ENCODE peak calls at places on chromosome 19, in four cellular contexts. T is GM23248, A is GM23338, J is MM.1S. L is an unnamed sample. For H3K4me1 and H3K9me2, the result is how much of the 10 kb centered on the place peaks cover.

GRCh38 chr19:2180881-2181617 is 17.3 kb downstream of the DOT1L start:
- DNase-seq in T (no peak), A (no peak), J (no peak), L (no peak)

GRCh38 chr19:8511573-8512101 is 2.3 kb downstream of the ZNF414 start:
- DNase-seq in T (no peak), A (no peak), J (no peak), L (no peak)

GRCh38 chr19:29367701-29368306 is 154.9 kb upstream of the UQCRFS1 start:
- DNase-seq in T (no peak), A (peak), J (no peak), L (no peak)

GRCh38 chr19:13968999-13969398 is 16.7 kb downstream of the DCAF15 start:
- DNase-seq in T (no peak), A (no peak), J (no peak), L (no peak)

GRCh38 chr19:5717215-5717614 is 2.7 kb downstream of the LONP1 start:
- DNase-seq in T (no peak), A (no peak), J (no peak), L (no peak)

GRCh38 chr19:33797821-33798633 is 1.4 kb downstream of the KCTD15 start:
- DNase-seq in T (peak), A (peak), J (no peak), L (no peak)

GRCh38 chr19:54189020-54189667 is at the start of gene MBOAT7:
- DNase-seq in T (no peak), A (no peak), J (peak), L (no peak)

GRCh38 chr19:41863209-41863931 is 3.3 kb downstream of the RPS19 start:
- DNase-seq in T (no peak), A (no peak), J (no peak), L (no peak)

GRCh38 chr19:35986664-35987570 is 8.1 kb upstream of the SDHAF1 start:
- DNase-seq in T (peak), A (peak), J (no peak), L (no peak)

GRCh38 chr19:29326849-29327840 is 114.2 kb upstream of the UQCRFS1 start:
- DNase-seq in T (no peak), A (peak), J (no peak), L (no peak)

GRCh38 chr19:35736913-35737886 is 5.1 kb downstream of the IGFLR1 start:
- DNase-seq in T (peak), A (no peak), J (no peak), L (no peak)

GRCh38 chr19:30344446-30345425 is 27.4 kb upstream of the ZNF536 start:
- DNase-seq in T (peak), A (no peak), J (no peak), L (no peak)

GRCh38 chr19:35224681-35225604 is 3.6 kb downstream of the FAM187B start:
- DNase-seq in T (no peak), A (peak), J (no peak), L (no peak)

GRCh38 chr19:47319923-47320871 is 10.5 kb downstream of the C5AR1 start:
- DNase-seq in T (no peak), A (no peak), J (no peak), L (no peak)

GRCh38 chr19:50896591-50897190 is 14.5 kb downstream of the KLK4 start:
- DNase-seq in T (peak), A (no peak), J (no peak), L (peak)

GRCh38 chr19:45173816-45174215 is 4.2 kb downstream of the TRAPPC6A start:
- DNase-seq in T (peak), A (no peak), J (no peak), L (no peak)

GRCh38 chr19:21202865-21203494 is 61.1 kb downstream of the ZNF431 start:
- DNase-seq in T (peak), A (peak), J (peak), L (peak)

GRCh38 chr19:38105574-38105973 is 118.4 kb downstream of the DPF1 start:
- DNase-seq in T (no peak), A (no peak), J (no peak), L (no peak)

GRCh38 chr19:30799854-30800755 is 427.9 kb downstream of the ZNF536 start:
- DNase-seq in T (peak), A (peak), J (peak), L (no peak)

GRCh38 chr19:51375504-51376221 is 3.2 kb upstream of the NKG7 start:
- DNase-seq in T (no peak), A (no peak), J (no peak), L (no peak)

GRCh38 chr19:44759083-44759804 is 10.7 kb downstream of the BCL3 start:
- DNase-seq in T (no peak), A (no peak), J (no peak), L (no peak)

GRCh38 chr19:5392476-5392875 is 51.9 kb upstream of the PTPRS start:
- DNase-seq in T (no peak), A (no peak), J (no peak), L (no peak)

GRCh38 chr19:58394821-58395219 is 636 bp upstream of the RNF225 start:
- DNase-seq in T (no peak), A (no peak), J (no peak), L (peak)

GRCh38 chr19:23116802-23117571 is at the start of gene ZNF730:
- DNase-seq in T (peak), A (peak), J (peak), L (no peak)

GRCh38 chr19:15291089-15291488 is 41.2 kb downstream of the BRD4 start:
- DNase-seq in T (peak), A (no peak), J (no peak), L (no peak)

GRCh38 chr19:53621885-53622710 is 9.7 kb upstream of the DPRX start:
- DNase-seq in T (no peak), A (no peak), J (no peak), L (no peak)

GRCh38 chr19:12647490-12648071 is 19.0 kb downstream of the MAN2B1 start:
- DNase-seq in T (peak), A (peak), J (no peak), L (no peak)

GRCh38 chr19:6109947-6110346 is 353 bp downstream of the RFX2 start:
- DNase-seq in T (peak), A (peak), J (no peak), L (no peak)

GRCh38 chr19:2049741-2050348 is 1.2 kb downstream of the MKNK2 start:
- DNase-seq in T (peak), A (peak), J (peak), L (peak)

GRCh38 chr19:12867120-12868099 is 13.8 kb downstream of the DNASE2 start:
- DNase-seq in T (peak), A (peak), J (no peak), L (peak)

GRCh38 chr19:34985249-34986022 is 14.7 kb upstream of the GRAMD1A start:
- DNase-seq in T (peak), A (peak), J (no peak), L (no peak)

DNA sequence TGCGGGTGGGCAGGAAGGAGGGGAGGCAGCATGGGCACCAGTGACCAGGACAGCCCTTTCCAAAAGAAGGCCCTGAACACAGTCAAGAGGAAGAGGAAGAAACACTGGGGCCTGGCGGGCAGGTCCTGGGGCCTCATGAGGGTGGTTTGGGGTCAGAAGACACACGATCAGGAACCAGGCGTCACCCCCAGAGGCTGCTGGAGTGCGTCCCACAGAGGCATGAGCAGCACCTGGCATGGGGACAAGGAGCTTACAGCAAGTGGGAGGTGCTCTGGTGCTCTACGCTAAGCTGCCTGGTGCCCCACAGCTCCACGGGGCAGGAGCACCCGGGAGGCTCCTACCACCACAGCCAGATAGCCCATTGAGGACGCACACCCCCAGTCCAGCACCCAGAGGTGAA is 20.0 kb downstream of the ELL start:
- DNase-seq in T (no peak), A (no peak), J (no peak), L (no peak)
- H3K4me3 ChIP-seq in T (no peak), A (no peak), J (no peak), L (no peak)

DNA sequence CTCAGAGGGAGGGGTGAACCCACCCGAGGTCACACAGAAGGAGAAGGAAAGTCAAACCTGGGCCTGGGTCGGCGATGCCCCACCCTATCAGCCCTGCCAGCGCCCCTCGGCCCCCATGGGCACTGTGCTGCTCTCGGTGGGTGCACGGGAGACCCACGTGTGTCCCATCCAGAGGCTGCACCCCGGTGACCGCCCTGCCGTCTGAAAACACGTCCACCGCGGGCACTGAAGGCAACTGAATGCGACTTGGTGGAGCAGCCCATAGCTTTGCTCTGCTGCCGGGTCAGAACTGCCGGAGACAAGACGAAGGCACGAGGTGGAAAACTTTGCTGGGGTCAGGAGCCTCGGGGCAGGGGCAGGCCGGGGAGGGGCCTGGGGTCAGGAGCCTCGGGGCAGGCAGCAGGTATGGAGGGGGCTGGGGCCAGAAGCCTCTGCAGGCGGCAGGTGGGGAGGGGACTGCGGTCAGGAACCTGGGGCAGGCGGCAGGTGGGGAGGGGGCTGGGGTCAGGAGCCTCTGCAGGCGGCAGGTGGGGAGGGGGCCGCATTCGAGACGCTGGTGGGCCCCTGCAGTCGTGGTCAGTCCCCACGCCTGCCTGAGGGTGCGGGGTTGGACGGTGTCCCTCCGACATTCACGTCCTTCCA is 30.5 kb downstream of the PIP5K1C start:
- DNase-seq in T (no peak), A (no peak), J (no peak), L (no peak)
- H3K4me1 ChIP-seq in T (under half), A (under half), J (under half), L (under half)

GRCh38 chr19:3601021-3601420 is 5.7 kb downstream of the TBXA2R start:
- DNase-seq in T (no peak), A (no peak), J (no peak), L (no peak)

GRCh38 chr19:3604227-3604986 is 2.3 kb downstream of the TBXA2R start:
- DNase-seq in T (no peak), A (no peak), J (no peak), L (no peak)

GRCh38 chr19:3605361-3605760 is 1.3 kb downstream of the TBXA2R start:
- DNase-seq in T (no peak), A (no peak), J (no peak), L (no peak)

GRCh38 chr19:3604987-3605343 is 1.7 kb downstream of the TBXA2R start:
- DNase-seq in T (no peak), A (no peak), J (no peak), L (no peak)

GRCh38 chr19:3603121-3603841 is 3.4 kb downstream of the TBXA2R start:
- DNase-seq in T (no peak), A (no peak), J (no peak), L (no peak)
- H3K9me2 ChIP-seq in T (under half), A (under half), J (under half), L (under half)

DNA sequence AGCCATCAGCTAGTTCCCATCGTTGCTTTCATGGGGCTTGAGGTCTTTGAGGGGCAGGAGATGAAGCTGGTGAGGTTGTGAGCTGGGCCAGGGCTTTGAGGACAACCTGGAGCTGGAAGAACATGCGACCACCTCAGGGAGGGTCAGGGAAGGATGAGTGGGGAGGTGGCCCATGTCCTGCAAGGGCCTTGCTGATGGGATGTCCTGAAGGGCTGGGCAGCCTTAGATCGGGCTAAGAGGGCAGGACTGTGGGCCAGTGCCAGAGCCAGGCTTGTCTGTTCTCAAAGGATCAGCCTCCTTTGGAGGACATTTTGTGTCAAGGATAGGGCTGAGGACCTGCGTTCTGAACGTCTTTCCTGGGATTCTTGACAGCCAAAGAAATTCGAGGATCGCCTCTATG is 10.5 kb downstream of the CYTH2 start:
- DNase-seq in T (no peak), A (peak), J (no peak), L (no peak)
- H3K4me3 ChIP-seq in T (peak), A (peak), J (no peak), L (no peak)

DNA sequence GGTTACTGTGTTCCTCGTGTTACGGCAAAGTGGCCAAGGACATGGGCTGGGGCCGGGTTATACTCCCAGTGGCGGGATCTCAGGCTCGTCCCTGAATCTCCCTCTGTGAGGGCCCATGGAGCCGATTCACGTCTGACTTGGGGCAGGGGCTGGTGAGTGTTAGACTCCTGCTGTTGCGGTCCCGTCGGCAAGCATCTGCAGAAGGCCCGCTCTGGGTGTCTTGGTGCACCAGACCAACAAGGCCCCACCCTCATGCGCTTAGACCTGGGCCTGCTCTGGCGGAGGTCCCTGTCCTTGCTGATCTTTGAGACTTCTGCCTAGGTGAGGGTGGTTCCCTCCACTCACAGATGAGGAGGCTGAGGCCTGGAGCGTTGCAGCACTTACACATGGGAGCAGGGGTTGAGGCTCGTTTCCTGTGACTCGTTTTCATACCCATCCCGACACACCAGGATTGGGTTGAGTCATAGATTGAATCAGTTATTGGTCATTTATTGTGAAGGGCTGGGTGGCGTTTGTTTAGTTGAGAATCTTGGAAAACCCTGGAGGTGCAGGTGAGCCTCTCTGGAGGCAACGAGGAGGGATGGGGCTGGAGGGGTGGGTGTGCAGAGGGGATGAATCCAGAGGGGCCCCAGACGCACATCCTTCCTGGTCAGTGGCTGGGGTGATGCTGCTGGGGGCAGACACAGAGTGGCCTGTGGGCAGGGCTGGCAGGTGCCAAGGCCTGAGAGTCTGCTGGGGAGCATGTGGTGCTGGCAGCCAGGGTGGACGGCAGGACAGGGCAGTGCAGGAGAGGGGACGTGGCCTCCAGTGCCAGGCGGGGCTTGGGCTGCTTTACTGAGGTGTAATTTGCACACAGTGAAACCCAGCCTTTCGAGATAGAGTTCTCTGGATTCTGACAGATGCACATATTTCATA is 4.6 kb downstream of the EPN1 start:
- DNase-seq in T (peak), A (no peak), J (no peak), L (no peak)
- H3K4me1 ChIP-seq in T (under half), A (under half), J (under half), L (under half)

GRCh38 chr19:821976-822773 is 420 bp upstream of the PLPPR3 start:
- DNase-seq in T (no peak), A (peak), J (no peak), L (no peak)
- H3K9me2 ChIP-seq in T (under half), A (under half), J (under half), L (under half)